ENCODE peak calls at places on chromosomes 5 and 9, in eight cellular contexts. H is SK-N-SH, K is GM23338, V is suprapubic skin, N is stomach, G is Panc1, C is sigmoid colon, R is endothelial cell of umbilical vein. O is an unnamed sample.

GRCh38 chr5:124103671-124104070 is 591.7 kb downstream of the CSNK1G3 start:
- DNase-seq in H (no peak), K (no peak), V (no peak), N (no peak), G (no peak), C (no peak), R (no peak), O (no peak)

GRCh38 chr5:67166460-67166871 is 30.1 kb downstream of the CD180 start:
- DNase-seq in H (no peak), K (no peak), V (peak; percentile 74), N (peak; percentile 63), G (no peak), C (peak; percentile 70), R (no peak), O (peak; percentile 56)

GRCh38 chr9:118575341-118576070 is 793.7 kb downstream of the BRINP1 start:
- DNase-seq in H (no peak), K (no peak), V (no peak), N (no peak), G (no peak), C (no peak), R (no peak), O (no peak)

GRCh38 chr9:121572581-121572980 is 72.9 kb upstream of the GGTA1 start:
- DNase-seq in H (no peak), K (no peak), V (no peak), N (no peak), G (no peak), C (no peak), R (no peak), O (no peak)

GRCh38 chr5:50667079-50667652 is 729 bp downstream of the PARP8 start:
- DNase-seq in H (peak; percentile 80), K (peak; percentile 76), V (peak; percentile 75), N (peak; percentile 63), G (no peak), C (peak; percentile 81), R (peak; percentile 4), O (no peak)

GRCh38 chr5:106940986-106941385 is 729.8 kb downstream of the EFNA5 start:
- DNase-seq in H (no peak), K (no peak), V (no peak), N (peak; percentile 73), G (peak; percentile 4), C (no peak), R (peak; percentile 76), O (no peak)

GRCh38 chr5:33557605-33558004 is 116.8 kb downstream of the TARS1 start:
- DNase-seq in H (no peak), K (no peak), V (no peak), N (no peak), G (no peak), C (no peak), R (no peak), O (no peak)

GRCh38 chr5:170651902-170652301 is 131.6 kb upstream of the GABRP start:
- DNase-seq in H (no peak), K (peak; percentile 59), V (no peak), N (no peak), G (no peak), C (peak; percentile 12), R (no peak), O (no peak)

GRCh38 chr9:32550046-32550608 is 2.0 kb upstream of the SMIM27 start:
- DNase-seq in H (peak; percentile 44), K (peak; percentile 35), V (no peak), N (no peak), G (no peak), C (no peak), R (peak; percentile 56), O (no peak)

GRCh38 chr5:157748740-157749461 is 5.4 kb downstream of the LSM11 start:
- DNase-seq in H (no peak), K (no peak), V (no peak), N (no peak), G (no peak), C (no peak), R (no peak), O (no peak)

GRCh38 chr5:157749462-157749799 is 5.9 kb downstream of the LSM11 start:
- DNase-seq in H (no peak), K (no peak), V (no peak), N (no peak), G (no peak), C (no peak), R (no peak), O (no peak)

GRCh38 chr5:157747173-157747758 is 3.8 kb downstream of the LSM11 start:
- DNase-seq in H (no peak), K (no peak), V (no peak), N (no peak), G (no peak), C (no peak), R (no peak), O (no peak)

GRCh38 chr5:157750320-157750719 is 6.8 kb downstream of the LSM11 start:
- DNase-seq in H (no peak), K (no peak), V (no peak), N (no peak), G (no peak), C (no peak), R (peak; percentile 22), O (no peak)

DNA sequence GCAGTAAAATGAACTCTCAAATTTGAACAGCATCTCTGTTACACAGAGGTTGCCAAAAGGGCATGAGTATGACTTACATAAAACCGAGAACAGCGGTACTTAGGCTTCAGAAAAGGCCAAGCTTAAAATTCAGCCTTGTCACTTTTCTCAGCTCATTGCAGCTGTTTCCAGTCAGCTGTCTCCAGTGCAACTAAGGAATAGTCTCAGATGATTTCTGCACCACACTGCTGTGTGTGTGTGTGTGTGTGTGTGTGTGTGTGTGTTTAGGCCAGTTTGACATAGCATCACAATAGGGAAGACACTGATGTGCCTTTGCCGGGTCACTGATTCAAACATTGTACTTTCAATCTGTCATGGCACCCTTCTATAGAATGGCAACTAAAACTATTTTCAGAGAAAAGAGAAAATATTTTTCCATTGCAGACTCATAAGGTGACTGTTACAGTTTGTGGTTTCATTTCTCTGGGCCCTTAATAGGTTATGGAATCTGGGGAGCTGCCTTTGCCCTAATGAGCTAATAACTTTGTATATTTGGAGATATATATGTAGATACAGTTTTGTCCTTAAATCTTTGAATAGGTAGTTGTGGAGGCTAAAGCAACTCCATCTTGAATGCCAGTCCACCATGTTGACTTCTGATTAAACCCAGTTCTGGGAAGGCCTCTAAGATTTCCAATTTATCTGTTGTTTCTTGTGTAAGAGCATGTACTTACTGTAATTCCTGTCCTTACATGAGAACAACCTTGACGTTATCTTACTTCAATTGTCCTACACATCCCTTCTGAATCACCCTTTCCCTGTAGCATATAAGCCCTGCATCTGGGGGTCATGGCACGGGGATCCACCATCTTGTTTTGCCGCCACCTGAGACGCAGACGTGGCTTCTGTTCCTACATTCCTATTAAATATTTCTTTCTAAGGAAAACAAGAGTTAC is 4.5 kb downstream of the LSM11 start:
- DNase-seq in H (no peak), K (no peak), V (no peak), N (no peak), G (no peak), C (no peak), R (no peak), O (no peak)
- TF ChIP-seq POLR2AphosphoS5 in H (no peak), K (no peak), V (no peak), N (no peak), G (no peak), C (peak; percentile 24), R (no peak), O (no peak)

GRCh38 chr5:139384591-139385051 is 1.5 kb upstream of the SLC23A1 start:
- DNase-seq in H (no peak), K (no peak), V (no peak), N (no peak), G (no peak), C (no peak), R (no peak), O (no peak)
- TF ChIP-seq POLR2AphosphoS5 in H (no peak), K (no peak), V (no peak), N (no peak), G (no peak), C (no peak), R (no peak), O (no peak)

GRCh38 chr5:96236831-96237230 is 196.2 kb downstream of the PCSK1 start:
- DNase-seq in H (no peak), K (no peak), V (no peak), N (no peak), G (no peak), C (no peak), R (no peak), O (no peak)

GRCh38 chr5:96236051-96236450 is 197.0 kb downstream of the PCSK1 start:
- DNase-seq in H (no peak), K (no peak), V (no peak), N (no peak), G (no peak), C (no peak), R (no peak), O (no peak)

GRCh38 chr5:96232602-96233001 is 200.4 kb downstream of the PCSK1 start:
- DNase-seq in H (no peak), K (no peak), V (no peak), N (no peak), G (no peak), C (no peak), R (no peak), O (no peak)

DNA sequence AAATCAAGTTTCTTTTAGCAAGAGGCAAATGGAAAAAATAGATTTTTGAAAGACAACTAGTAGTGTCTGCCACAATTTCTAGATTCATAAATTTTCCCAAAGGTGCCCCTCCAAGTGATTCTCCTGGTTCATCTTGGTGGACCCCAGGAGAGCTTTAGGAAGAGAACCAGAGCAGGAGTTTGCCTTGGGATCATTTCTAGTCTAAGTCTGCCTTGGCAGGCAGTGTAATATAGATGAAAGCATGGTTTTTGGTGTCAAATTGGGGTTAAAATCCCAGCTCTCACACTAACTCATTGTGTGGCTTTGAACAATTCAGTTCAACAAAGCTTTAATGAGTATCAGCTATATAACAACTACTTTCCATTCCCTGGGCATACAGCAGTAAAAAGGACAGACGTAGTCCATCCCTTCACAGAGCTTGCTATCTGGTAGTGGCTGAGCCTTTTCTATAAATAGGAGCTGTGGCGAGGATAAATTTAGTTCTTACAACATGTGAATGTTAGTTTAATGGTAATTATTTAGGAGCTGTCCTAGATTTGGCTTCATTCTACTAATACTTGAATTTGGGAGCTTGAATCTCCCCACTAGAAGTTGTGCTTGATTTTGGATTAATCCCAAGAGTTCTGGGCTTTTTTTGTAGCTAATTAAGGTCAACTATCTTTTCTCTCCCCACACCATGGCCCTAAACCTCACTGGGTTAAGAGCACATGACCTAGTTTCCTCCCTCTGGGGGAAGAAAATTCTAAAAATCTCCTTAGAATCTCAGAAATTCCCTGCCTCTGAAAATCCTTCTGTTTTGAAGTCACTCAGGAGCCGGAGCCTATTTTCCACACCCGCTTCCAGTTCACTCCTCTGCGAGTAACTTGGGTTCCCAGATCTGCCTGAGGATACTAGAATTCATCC is 197.8 kb downstream of the PCSK1 start:
- DNase-seq in H (no peak), K (no peak), V (no peak), N (no peak), G (no peak), C (no peak), R (no peak), O (no peak)
- TF ChIP-seq POLR2AphosphoS5 in H (no peak), K (no peak), V (no peak), N (no peak), G (no peak), C (peak; percentile 5), R (no peak), O (no peak)

DNA sequence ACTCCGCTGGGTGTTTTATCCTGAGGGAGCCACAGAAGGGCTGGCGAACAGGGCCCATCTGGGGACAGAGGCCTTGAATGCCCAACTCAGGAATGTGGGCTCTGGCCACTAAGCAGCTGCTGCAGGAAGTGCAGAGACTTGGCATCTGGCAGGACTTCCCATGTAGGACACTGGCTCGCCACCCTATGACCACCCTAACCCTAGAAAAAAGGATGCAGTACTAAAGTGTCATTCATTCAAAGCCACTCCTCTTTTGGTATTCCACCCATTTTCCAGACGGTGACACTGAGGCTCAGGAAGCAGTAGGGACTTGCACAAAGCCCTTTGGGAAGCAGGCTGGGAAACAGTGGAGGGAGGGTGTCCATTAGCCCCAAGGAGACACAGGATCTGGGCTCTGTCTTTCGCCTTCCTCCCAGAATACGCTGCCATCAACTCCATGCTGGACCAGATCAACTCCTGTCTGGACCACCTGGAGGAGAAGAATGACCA is 3.0 kb downstream of the BBLN start:
- DNase-seq in H (no peak), K (no peak), V (no peak), N (no peak), G (no peak), C (no peak), R (no peak), O (no peak)
- TF ChIP-seq POLR2AphosphoS5 in H (no peak), K (no peak), V (no peak), N (no peak), G (no peak), C (no peak), R (peak; percentile 12), O (no peak)

O was measured in GM12892.